ENCODE peak calls at places on chromosomes 3 and 15, in seven cellular contexts. One of them, this sample, is unnamed.

GRCh38 chr3:139441656-139442055 is 34.7 kb downstream of the RBP2 start:
- DNase-seq in AG04450: no peak
- DNase-seq in endothelial cell: no peak
- DNase-seq in mucosa of descending colon: no peak
- DNase-seq in HL-60: no peak
- DNase-seq in fibroblast of lung: no peak
- DNase-seq in astrocyte of the spinal cord: no peak
- DNase-seq in this sample: no peak

GRCh38 chr3:41652931-41653330 is 309.0 kb downstream of the ULK4 start:
- DNase-seq in mucosa of descending colon: no peak
- DNase-seq in endothelial cell: no peak
- DNase-seq in fibroblast of lung: no peak
- DNase-seq in HL-60: no peak
- DNase-seq in AG04450: no peak
- DNase-seq in astrocyte of the spinal cord: peak; percentile 29
- DNase-seq in this sample: no peak

GRCh38 chr3:134311265-134311664 is 60.6 kb upstream of the RYK start:
- DNase-seq in astrocyte of the spinal cord: peak; percentile 65
- DNase-seq in HL-60: no peak
- DNase-seq in mucosa of descending colon: no peak
- DNase-seq in fibroblast of lung: peak; percentile 40
- DNase-seq in AG04450: no peak
- DNase-seq in endothelial cell: no peak
- DNase-seq in this sample: no peak

GRCh38 chr3:125054436-125055164 is 1.2 kb downstream of the HEG1 start:
- DNase-seq in endothelial cell: no peak
- DNase-seq in AG04450: no peak
- DNase-seq in mucosa of descending colon: no peak
- DNase-seq in HL-60: no peak
- DNase-seq in fibroblast of lung: peak; percentile 80
- DNase-seq in astrocyte of the spinal cord: peak; percentile 76
- DNase-seq in this sample: peak; percentile 23

GRCh38 chr3:32865364-32865763 is 47.6 kb downstream of the TRIM71 start:
- DNase-seq in fibroblast of lung: peak; percentile 14
- DNase-seq in HL-60: no peak
- DNase-seq in AG04450: no peak
- DNase-seq in mucosa of descending colon: no peak
- DNase-seq in astrocyte of the spinal cord: no peak
- DNase-seq in endothelial cell: no peak
- DNase-seq in this sample: no peak

GRCh38 chr15:38862104-38862503 is 297.5 kb upstream of the RASGRP1 start:
- DNase-seq in AG04450: no peak
- DNase-seq in fibroblast of lung: no peak
- DNase-seq in HL-60: no peak
- DNase-seq in mucosa of descending colon: no peak
- DNase-seq in endothelial cell: no peak
- DNase-seq in astrocyte of the spinal cord: no peak
- DNase-seq in this sample: no peak

GRCh38 chr3:172836390-172836997 is 86.0 kb downstream of the ECT2 start:
- DNase-seq in HL-60: peak; percentile 49
- DNase-seq in fibroblast of lung: peak; percentile 68
- DNase-seq in astrocyte of the spinal cord: peak; percentile 49
- DNase-seq in endothelial cell: peak; percentile 46
- DNase-seq in AG04450: no peak
- DNase-seq in mucosa of descending colon: no peak
- DNase-seq in this sample: peak; percentile 56

GRCh38 chr3:16824085-16824696 is 60.6 kb upstream of the PLCL2 start:
- DNase-seq in fibroblast of lung: no peak
- DNase-seq in HL-60: peak; percentile 10
- DNase-seq in AG04450: no peak
- DNase-seq in endothelial cell: no peak
- DNase-seq in mucosa of descending colon: no peak
- DNase-seq in astrocyte of the spinal cord: no peak
- DNase-seq in this sample: peak; percentile 68

GRCh38 chr3:182618085-182618732 is 175.1 kb upstream of the ATP11B start:
- DNase-seq in astrocyte of the spinal cord: peak; percentile 63
- DNase-seq in AG04450: no peak
- DNase-seq in mucosa of descending colon: no peak
- DNase-seq in HL-60: no peak
- DNase-seq in fibroblast of lung: peak; percentile 8
- DNase-seq in endothelial cell: no peak
- DNase-seq in this sample: peak; percentile 4

GRCh38 chr15:62066663-62067447 is at the start of gene C2CD4A:
- DNase-seq in mucosa of descending colon: peak; percentile 86
- DNase-seq in endothelial cell: peak; percentile 76
- DNase-seq in AG04450: no peak
- DNase-seq in astrocyte of the spinal cord: peak; percentile 55
- DNase-seq in fibroblast of lung: peak; percentile 41
- DNase-seq in HL-60: peak; percentile 42
- DNase-seq in this sample: peak; percentile 74
- TF ChIP-seq CTCF in mucosa of descending colon: no peak
- TF ChIP-seq CTCF in endothelial cell: no peak
- TF ChIP-seq CTCF in AG04450: peak; percentile 30
- TF ChIP-seq CTCF in astrocyte of the spinal cord: peak; percentile 23
- TF ChIP-seq CTCF in fibroblast of lung: peak; percentile 10
- TF ChIP-seq CTCF in HL-60: no peak
- TF ChIP-seq CTCF in this sample: no peak

DNA sequence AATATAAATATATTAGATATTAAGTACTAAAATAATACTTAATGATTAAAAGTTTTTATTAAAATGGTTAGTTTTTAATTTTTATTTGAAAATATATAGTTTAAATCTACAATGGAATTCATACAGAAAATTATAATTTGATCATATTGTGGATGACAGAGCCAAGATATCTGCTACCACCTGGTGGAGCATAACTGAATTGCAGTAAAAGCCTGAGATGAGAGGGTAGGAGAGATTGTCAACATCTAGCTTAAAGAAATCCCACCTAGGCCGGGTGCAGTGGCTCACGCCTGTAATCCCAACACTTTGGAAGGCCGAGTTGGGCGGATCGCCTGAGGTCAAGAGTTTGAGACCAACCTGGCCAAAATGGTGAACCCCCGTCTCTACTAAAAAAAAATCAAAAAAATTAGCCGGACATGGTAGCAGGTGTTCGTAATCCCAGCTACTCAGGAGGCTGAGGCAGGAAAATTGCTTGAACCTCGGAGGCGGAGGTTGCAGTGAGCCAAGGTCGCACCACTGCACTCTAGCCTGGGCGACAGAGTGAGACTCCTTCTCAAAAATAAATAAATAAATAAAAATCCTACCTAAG is 25.1 kb upstream of the CSTA start:
- DNase-seq in fibroblast of lung: peak; percentile 42
- DNase-seq in astrocyte of the spinal cord: peak; percentile 8
- DNase-seq in endothelial cell: peak; percentile 17
- DNase-seq in mucosa of descending colon: no peak
- DNase-seq in AG04450: no peak
- DNase-seq in HL-60: peak; percentile 60
- DNase-seq in this sample: peak; percentile 54
- TF ChIP-seq CTCF in fibroblast of lung: peak; percentile 65
- TF ChIP-seq CTCF in astrocyte of the spinal cord: peak; percentile 62
- TF ChIP-seq CTCF in endothelial cell: peak; percentile 71
- TF ChIP-seq CTCF in mucosa of descending colon: peak; percentile 51
- TF ChIP-seq CTCF in AG04450: peak; percentile 60
- TF ChIP-seq CTCF in HL-60: peak; percentile 49
- TF ChIP-seq CTCF in this sample: peak; percentile 79

GRCh38 chr15:41561777-41562145 is 2.7 kb downstream of the TYRO3 start:
- DNase-seq in HL-60: no peak
- DNase-seq in fibroblast of lung: peak; percentile 75
- DNase-seq in AG04450: peak; percentile 36
- DNase-seq in astrocyte of the spinal cord: peak; percentile 72
- DNase-seq in mucosa of descending colon: peak; percentile 38
- DNase-seq in endothelial cell: peak; percentile 50
- DNase-seq in this sample: no peak
- TF ChIP-seq CTCF in HL-60: no peak
- TF ChIP-seq CTCF in fibroblast of lung: peak; percentile 37
- TF ChIP-seq CTCF in AG04450: peak; percentile 37
- TF ChIP-seq CTCF in astrocyte of the spinal cord: peak; percentile 44
- TF ChIP-seq CTCF in mucosa of descending colon: no peak
- TF ChIP-seq CTCF in endothelial cell: peak; percentile 21
- TF ChIP-seq CTCF in this sample: no peak

GRCh38 chr15:56804908-56805307 is 71.6 kb upstream of the ZNF280D start:
- DNase-seq in mucosa of descending colon: no peak
- DNase-seq in AG04450: no peak
- DNase-seq in endothelial cell: no peak
- DNase-seq in fibroblast of lung: peak; percentile 48
- DNase-seq in astrocyte of the spinal cord: peak; percentile 41
- DNase-seq in HL-60: no peak
- DNase-seq in this sample: no peak
- TF ChIP-seq CTCF in mucosa of descending colon: no peak
- TF ChIP-seq CTCF in AG04450: peak; percentile 2
- TF ChIP-seq CTCF in endothelial cell: no peak
- TF ChIP-seq CTCF in fibroblast of lung: no peak
- TF ChIP-seq CTCF in astrocyte of the spinal cord: no peak
- TF ChIP-seq CTCF in HL-60: no peak
- TF ChIP-seq CTCF in this sample: no peak

GRCh38 chr15:58185439-58185838 is 47.3 kb downstream of the AQP9 start:
- DNase-seq in fibroblast of lung: peak; percentile 45
- DNase-seq in AG04450: no peak
- DNase-seq in astrocyte of the spinal cord: no peak
- DNase-seq in HL-60: no peak
- DNase-seq in mucosa of descending colon: no peak
- DNase-seq in endothelial cell: no peak
- DNase-seq in this sample: no peak
- TF ChIP-seq CTCF in fibroblast of lung: peak; percentile 35
- TF ChIP-seq CTCF in AG04450: no peak
- TF ChIP-seq CTCF in astrocyte of the spinal cord: peak; percentile 10
- TF ChIP-seq CTCF in HL-60: no peak
- TF ChIP-seq CTCF in mucosa of descending colon: no peak
- TF ChIP-seq CTCF in endothelial cell: no peak
- TF ChIP-seq CTCF in this sample: no peak

GRCh38 chr3:115913069-115913686 is 289.9 kb downstream of the GAP43 start:
- DNase-seq in mucosa of descending colon: no peak
- DNase-seq in endothelial cell: no peak
- DNase-seq in HL-60: no peak
- DNase-seq in astrocyte of the spinal cord: peak; percentile 9
- DNase-seq in AG04450: no peak
- DNase-seq in fibroblast of lung: peak; percentile 24
- DNase-seq in this sample: no peak
- TF ChIP-seq CTCF in mucosa of descending colon: no peak
- TF ChIP-seq CTCF in endothelial cell: peak; percentile 70
- TF ChIP-seq CTCF in HL-60: no peak
- TF ChIP-seq CTCF in astrocyte of the spinal cord: peak; percentile 37
- TF ChIP-seq CTCF in AG04450: peak; percentile 48
- TF ChIP-seq CTCF in fibroblast of lung: peak; percentile 39
- TF ChIP-seq CTCF in this sample: peak; percentile 33

GRCh38 chr3:129016366-129016724 is 15.2 kb downstream of the EFCC1 start:
- DNase-seq in AG04450: no peak
- DNase-seq in endothelial cell: no peak
- DNase-seq in mucosa of descending colon: peak; percentile 87
- DNase-seq in astrocyte of the spinal cord: no peak
- DNase-seq in HL-60: peak; percentile 77
- DNase-seq in fibroblast of lung: no peak
- DNase-seq in this sample: peak; percentile 82
- TF ChIP-seq CTCF in AG04450: no peak
- TF ChIP-seq CTCF in endothelial cell: no peak
- TF ChIP-seq CTCF in mucosa of descending colon: peak; percentile 16
- TF ChIP-seq CTCF in astrocyte of the spinal cord: no peak
- TF ChIP-seq CTCF in HL-60: no peak
- TF ChIP-seq CTCF in fibroblast of lung: no peak
- TF ChIP-seq CTCF in this sample: peak; percentile 34

GRCh38 chr3:189687475-189687874 is 56.3 kb downstream of the TP63 start:
- DNase-seq in mucosa of descending colon: no peak
- DNase-seq in fibroblast of lung: no peak
- DNase-seq in AG04450: no peak
- DNase-seq in HL-60: no peak
- DNase-seq in astrocyte of the spinal cord: no peak
- DNase-seq in endothelial cell: no peak
- DNase-seq in this sample: no peak
- TF ChIP-seq CTCF in mucosa of descending colon: no peak
- TF ChIP-seq CTCF in fibroblast of lung: no peak
- TF ChIP-seq CTCF in AG04450: no peak
- TF ChIP-seq CTCF in HL-60: no peak
- TF ChIP-seq CTCF in astrocyte of the spinal cord: no peak
- TF ChIP-seq CTCF in endothelial cell: no peak
- TF ChIP-seq CTCF in this sample: no peak

This sample was measured in activated CD8-positive, alpha-beta T cell treated with anti-CD3 and anti-CD28 coated beads for 36 hours.